ENCODE peak calls at places on chromosomes 4 and X, in nine cellular contexts. F, A, P, W, Q, J, V, Z and K are unnamed samples.

GRCh38 chrX:85569691-85570090 is 190.2 kb upstream of the POF1B start:
- DNase-seq in Z (no peak), J (peak), Q (no peak), A (no peak), F (no peak), W (no peak), V (no peak), P (no peak), K (no peak)

GRCh38 chrX:131812847-131813825 is 210.0 kb upstream of the STK26 start:
- DNase-seq in J (peak), P (peak), Z (peak), Q (no peak), F (no peak), A (no peak), V (peak), W (peak), K (no peak)

GRCh38 chrX:115940888-115941332 is 229.6 kb upstream of the AGTR2 start:
- DNase-seq in Q (peak), J (peak), A (peak), F (no peak), V (peak), P (no peak), W (peak), Z (no peak), K (peak)

GRCh38 chr4:139297001-139297410 is 4.3 kb upstream of the NAA15 start:
- DNase-seq in Q (no peak), V (peak), F (no peak), Z (no peak), P (no peak), A (peak), W (peak), J (no peak), K (no peak)

GRCh38 chr4:38354872-38355271 is 309.1 kb upstream of the KLF3 start:
- DNase-seq in A (no peak), P (no peak), V (no peak), Z (no peak), F (no peak), J (no peak), W (no peak), Q (no peak), K (no peak)

GRCh38 chr4:54586343-54586953 is 71.3 kb upstream of the KIT start:
- DNase-seq in V (peak), F (no peak), A (peak), P (no peak), W (peak), Q (no peak), J (peak), Z (no peak), K (no peak)

GRCh38 chr4:94995684-94996394 is 238.1 kb downstream of the BMPR1B start:
- DNase-seq in W (peak), Q (no peak), A (peak), V (peak), J (no peak), P (no peak), F (peak), Z (no peak), K (no peak)

GRCh38 chrX:71953946-71954345 is 43.3 kb downstream of the NHSL2 start:
- DNase-seq in J (no peak), P (no peak), A (no peak), Z (no peak), W (no peak), Q (no peak), F (no peak), V (no peak), K (no peak)

GRCh38 chr4:8701101-8702019 is 108.8 kb downstream of the CPZ start:
- DNase-seq in Q (peak), J (no peak), V (no peak), F (no peak), P (no peak), A (no peak), Z (no peak), W (no peak), K (no peak)

GRCh38 chr4:149841686-149842085 is 26.0 kb upstream of the IQCM start:
- DNase-seq in W (peak), A (no peak), V (no peak), F (no peak), P (no peak), J (no peak), Q (no peak), Z (no peak), K (no peak)

GRCh38 chrX:151703487-151703886 is 8.2 kb downstream of the PRRG3 start:
- DNase-seq in F (peak), A (peak), V (peak), P (no peak), Q (no peak), Z (no peak), J (peak), W (no peak), K (no peak)

GRCh38 chr4:25500626-25501318 is 123.7 kb downstream of the ANAPC4 start:
- DNase-seq in A (no peak), J (peak), W (no peak), P (no peak), Z (no peak), Q (no peak), V (peak), F (no peak), K (no peak)

GRCh38 chr4:82983450-82983849 is 27.2 kb downstream of the LIN54 start:
- DNase-seq in Q (no peak), A (no peak), V (no peak), P (no peak), W (no peak), F (no peak), J (no peak), Z (no peak), K (no peak)

GRCh38 chr4:27270435-27270834 is 409.8 kb downstream of the STIM2 start:
- DNase-seq in Q (no peak), F (no peak), J (peak), A (no peak), P (no peak), Z (no peak), V (no peak), W (peak), K (no peak)

GRCh38 chr4:14237911-14238310 is 610.4 kb upstream of the BOD1L1 start:
- DNase-seq in V (no peak), Z (no peak), J (no peak), P (no peak), F (no peak), W (no peak), Q (no peak), A (no peak), K (no peak)

GRCh38 chrX:22300130-22300529 is 27.4 kb downstream of the CBLL2 start:
- DNase-seq in P (no peak), J (peak), W (peak), V (peak), Z (no peak), Q (no peak), F (peak), A (peak), K (no peak)

GRCh38 chr4:8185930-8186329 is 13.2 kb upstream of the SH3TC1 start:
- DNase-seq in W (no peak), V (no peak), Q (no peak), F (no peak), P (no peak), Z (no peak), J (no peak), A (no peak), K (no peak)

GRCh38 chr4:115418997-115419396 is 305.6 kb upstream of the NDST4 start:
- DNase-seq in Q (no peak), Z (no peak), F (no peak), P (no peak), W (no peak), J (no peak), A (no peak), V (no peak), K (no peak)

GRCh38 chrX:155767101-155767878 is 113.9 kb upstream of the VAMP7 start:
- DNase-seq in W (peak), Q (peak), V (peak), A (peak), J (no peak), F (peak), P (no peak), Z (no peak), K (peak)

GRCh38 chr4:84967292-84967651 is 782 bp upstream of the WDFY3 start:
- DNase-seq in V (no peak), W (peak), A (peak), Q (no peak), P (no peak), J (no peak), Z (no peak), F (no peak), K (no peak)

GRCh38 chr4:81512945-81513584 is 41.4 kb upstream of the RASGEF1B start:
- DNase-seq in F (no peak), P (no peak), J (no peak), Z (no peak), W (no peak), V (no peak), A (no peak), Q (no peak), K (no peak)

GRCh38 chr4:110589297-110589696 is 33.6 kb downstream of the PITX2 start:
- DNase-seq in F (no peak), P (no peak), Z (no peak), A (no peak), J (no peak), W (peak), V (no peak), Q (no peak), K (no peak)

GRCh38 chr4:169397762-169398161 is 127.0 kb upstream of the SH3RF1 start:
- DNase-seq in A (peak), V (peak), J (peak), Q (no peak), P (no peak), W (no peak), F (no peak), Z (no peak), K (no peak)

GRCh38 chr4:114728426-114728825 is 129.8 kb downstream of the UGT8 start:
- DNase-seq in J (no peak), Z (no peak), A (no peak), W (no peak), V (no peak), P (no peak), F (no peak), Q (no peak), K (no peak)

GRCh38 chrX:129759576-129760061 is 20.1 kb upstream of the SASH3 start:
- DNase-seq in Z (peak), Q (no peak), J (no peak), V (peak), F (peak), W (peak), P (no peak), A (peak), K (peak)

GRCh38 chr4:161883157-161883556 is 280.6 kb downstream of the FSTL5 start:
- DNase-seq in W (no peak), A (no peak), V (no peak), Q (no peak), P (no peak), J (no peak), F (no peak), Z (no peak), K (no peak)

GRCh38 chr4:140049924-140050681 is 103.9 kb downstream of the MAML3 start:
- DNase-seq in J (peak), P (no peak), W (no peak), Z (no peak), A (peak), V (peak), Q (peak), F (no peak), K (no peak)

GRCh38 chr4:73259552-73260140 is 1.0 kb upstream of the ANKRD17 start:
- DNase-seq in J (peak), A (peak), V (no peak), Z (no peak), P (no peak), F (no peak), W (no peak), Q (no peak), K (no peak)

GRCh38 chrX:39839371-39839770 is 258.4 kb downstream of the BCOR start:
- DNase-seq in Z (no peak), V (no peak), W (no peak), F (no peak), A (no peak), J (no peak), Q (no peak), P (no peak), K (no peak)

GRCh38 chr4:27714073-27714472 is 853.4 kb downstream of the STIM2 start:
- DNase-seq in Z (no peak), F (no peak), A (no peak), W (peak), V (no peak), J (peak), Q (no peak), P (no peak), K (no peak)

GRCh38 chr4:73816814-73817213 is 19.7 kb upstream of the CXCL6 start:
- DNase-seq in P (no peak), Q (no peak), A (peak), Z (no peak), W (peak), J (no peak), V (peak), F (no peak), K (no peak)

GRCh38 chrX:10121787-10122186 is 35.0 kb upstream of the CLCN4 start:
- DNase-seq in F (no peak), W (no peak), A (no peak), Z (no peak), Q (no peak), V (no peak), P (no peak), J (no peak), K (peak)